ENCODE peak calls at places on chromosomes 6 and 20, in five cellular contexts. D is heart left ventricle, P is Peyer's patch, H is uterus, T is ovary. B is an unnamed sample.

GRCh38 chr20:1897965-1898464 is 2.8 kb downstream of the SIRPA start:
- DNase-seq in D (peak), H (no peak), P (peak), T (no peak), B (no peak)

GRCh38 chr6:169141706-169142705 is 111.6 kb downstream of the THBS2 start:
- DNase-seq in P (peak), D (peak), T (no peak), H (peak), B (peak)

GRCh38 chr20:61732511-61733210 is 333.0 kb downstream of the TAF4 start:
- DNase-seq in H (no peak), D (peak), T (no peak), P (no peak), B (no peak)

GRCh38 chr6:56579155-56579851 is 63.4 kb downstream of the DST start:
- DNase-seq in D (no peak), H (no peak), T (no peak), P (no peak), B (no peak)

GRCh38 chr20:62111148-62111547 is 11.1 kb upstream of the LSM14B start:
- DNase-seq in H (no peak), D (no peak), P (no peak), T (no peak), B (no peak)

GRCh38 chr20:2528671-2529070 is 7.7 kb upstream of the TMC2 start:
- DNase-seq in D (no peak), P (no peak), T (no peak), H (no peak), B (no peak)

GRCh38 chr6:38975621-38976049 is 72.9 kb upstream of the GLP1R start:
- DNase-seq in T (no peak), D (no peak), P (no peak), H (no peak), B (no peak)

GRCh38 chr6:112360498-112360897 is 13.4 kb downstream of the RFPL4B start:
- DNase-seq in T (no peak), D (no peak), P (no peak), H (no peak), B (peak)

GRCh38 chr6:45047573-45047972 is 280.6 kb upstream of the RUNX2 start:
- DNase-seq in P (no peak), T (no peak), D (no peak), H (no peak), B (no peak)

GRCh38 chr20:58032599-58032998 is 195.9 kb downstream of the ANKRD60 start:
- DNase-seq in D (no peak), H (no peak), P (no peak), T (no peak), B (no peak)

GRCh38 chr6:6736753-6737654 is 148.5 kb downstream of the LY86 start:
- DNase-seq in T (peak), D (peak), H (peak), P (no peak), B (no peak)

GRCh38 chr6:79964607-79965081 is 17.3 kb upstream of the ELOVL4 start:
- DNase-seq in D (no peak), P (no peak), T (no peak), H (no peak), B (no peak)

GRCh38 chr6:54698974-54699373 is 147.6 kb upstream of the FAM83B start:
- DNase-seq in T (no peak), D (no peak), H (no peak), P (no peak), B (no peak)

GRCh38 chr6:43144879-43145278 is 26.2 kb upstream of the SRF start:
- DNase-seq in H (no peak), P (no peak), D (no peak), T (no peak), B (no peak)

GRCh38 chr6:107408714-107409113 is 50.6 kb downstream of the PDSS2 start:
- DNase-seq in P (no peak), D (no peak), T (no peak), H (no peak), B (no peak)

GRCh38 chr6:170505306-170505705 is 47.8 kb downstream of the PSMB1 start:
- DNase-seq in H (no peak), P (no peak), T (no peak), D (no peak), B (no peak)

GRCh38 chr20:62231292-62231691 is 7.0 kb upstream of the OSBPL2 start:
- DNase-seq in P (no peak), T (no peak), H (no peak), D (no peak), B (no peak)

GRCh38 chr20:21396921-21397340 is 395 bp downstream of the NKX2-4 start:
- DNase-seq in H (no peak), T (no peak), P (no peak), D (no peak), B (no peak)

GRCh38 chr6:85674604-85675003 is 31.9 kb upstream of the SYNCRIP start:
- DNase-seq in T (no peak), P (no peak), H (no peak), D (no peak), B (no peak)

GRCh38 chr6:75502884-75503283 is 9.3 kb upstream of the FILIP1 start:
- DNase-seq in T (no peak), P (no peak), H (no peak), D (no peak), B (no peak)

GRCh38 chr6:44117397-44118128 is 9.7 kb downstream of the MRPL14 start:
- DNase-seq in D (no peak), H (no peak), T (no peak), P (no peak), B (no peak)

GRCh38 chr20:58811334-58811733 is 39.4 kb downstream of the GNAS-AS1 start:
- DNase-seq in H (no peak), T (no peak), D (peak), P (no peak), B (no peak)

GRCh38 chr6:158008894-158009891 is 27.5 kb downstream of the SYNJ2 start:
- DNase-seq in T (peak), H (peak), D (no peak), P (peak), B (no peak)

GRCh38 chr6:105591053-105591452 is 188.2 kb upstream of the PREP start:
- DNase-seq in D (no peak), P (no peak), H (no peak), T (no peak), B (no peak)

GRCh38 chr20:24668384-24668702 is 198.9 kb downstream of the SYNDIG1 start:
- DNase-seq in P (no peak), D (no peak), H (no peak), T (no peak), B (no peak)

DNA sequence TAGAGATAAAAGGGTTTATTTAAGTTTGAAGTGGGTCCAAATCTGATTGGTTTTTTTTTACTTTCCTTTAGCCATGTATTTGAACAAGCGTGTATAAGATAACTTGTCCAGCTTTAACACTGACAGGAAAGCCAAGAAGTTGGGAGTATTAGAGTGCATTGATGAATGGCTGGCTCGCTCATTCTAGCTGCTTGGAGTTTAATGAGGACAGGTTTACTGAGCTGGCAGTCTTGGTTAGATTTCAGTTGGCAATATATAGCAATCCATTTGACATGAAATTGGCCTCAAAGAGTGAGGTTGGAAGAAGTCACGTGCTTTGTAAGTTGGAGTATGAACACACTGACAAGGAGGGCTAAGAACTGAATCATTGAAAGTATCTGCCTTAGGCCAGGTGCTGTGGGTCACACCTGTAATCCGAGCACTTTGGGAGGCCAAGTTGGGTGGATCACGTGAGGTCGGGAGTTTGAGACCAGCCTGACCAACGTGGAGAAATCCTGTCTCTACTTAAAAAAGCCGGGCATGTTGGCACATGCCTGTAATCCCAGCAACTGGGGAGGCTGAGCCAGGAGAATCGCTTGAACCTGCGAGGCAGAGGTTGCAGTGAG is 13.7 kb downstream of the SRSF3 start:
- DNase-seq in T (no peak), H (no peak), D (no peak), P (no peak), B (no peak)
- TF ChIP-seq POLR2A in T (no peak), H (no peak), D (no peak), P (no peak), B (no peak)

DNA sequence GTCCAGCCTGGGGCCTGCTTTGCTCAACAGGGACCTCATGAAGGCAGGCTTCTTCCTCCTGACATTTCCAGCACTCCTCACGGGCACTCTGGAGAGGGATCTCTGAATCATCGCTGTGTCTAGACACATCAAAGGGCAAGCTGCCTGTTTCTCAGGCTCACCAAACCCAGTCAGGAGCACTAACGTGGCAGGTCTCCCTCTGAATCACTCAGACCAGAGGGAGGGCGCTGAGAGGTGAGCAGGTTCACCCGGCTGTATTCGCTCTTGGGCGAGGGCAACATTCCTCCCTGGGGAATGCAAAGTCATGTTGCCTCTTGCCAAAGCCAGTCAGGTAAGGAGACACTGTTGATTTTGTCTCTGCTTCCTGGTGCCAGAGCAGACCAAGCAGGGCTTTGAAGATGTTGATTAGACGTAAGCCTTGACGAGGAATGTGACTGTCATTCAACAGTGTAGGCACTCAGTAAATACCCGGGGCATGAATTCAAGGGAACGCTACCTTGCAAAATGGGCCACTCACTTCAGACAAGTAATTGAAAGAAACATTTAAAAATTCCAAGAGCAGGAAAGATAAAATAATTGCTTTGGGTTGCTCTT is 50.1 kb downstream of the CYP24A1 start:
- DNase-seq in H (peak), T (no peak), P (no peak), D (no peak), B (no peak)
- TF ChIP-seq POLR2A in H (no peak), T (no peak), P (no peak), D (no peak), B (no peak)

GRCh38 chr6:131572686-131573415 is at the start of gene ARG1:
- DNase-seq in P (no peak), T (no peak), H (no peak), D (no peak), B (no peak)

GRCh38 chr6:131581523-131581922 is 8.5 kb downstream of the ARG1 start:
- DNase-seq in T (no peak), P (no peak), H (no peak), D (no peak), B (no peak)

GRCh38 chr6:131574133-131574532 is 1.1 kb downstream of the ARG1 start:
- DNase-seq in D (no peak), H (no peak), T (no peak), P (no peak), B (no peak)

GRCh38 chr6:131574686-131575085 is 1.7 kb downstream of the ARG1 start:
- DNase-seq in T (no peak), H (no peak), D (no peak), P (no peak), B (no peak)

GRCh38 chr6:131575834-131576478 is 2.9 kb downstream of the ARG1 start:
- DNase-seq in H (no peak), T (no peak), D (no peak), P (no peak), B (no peak)
- TF ChIP-seq POLR2A in H (no peak), T (no peak), D (no peak), P (no peak), B (no peak)

DNA sequence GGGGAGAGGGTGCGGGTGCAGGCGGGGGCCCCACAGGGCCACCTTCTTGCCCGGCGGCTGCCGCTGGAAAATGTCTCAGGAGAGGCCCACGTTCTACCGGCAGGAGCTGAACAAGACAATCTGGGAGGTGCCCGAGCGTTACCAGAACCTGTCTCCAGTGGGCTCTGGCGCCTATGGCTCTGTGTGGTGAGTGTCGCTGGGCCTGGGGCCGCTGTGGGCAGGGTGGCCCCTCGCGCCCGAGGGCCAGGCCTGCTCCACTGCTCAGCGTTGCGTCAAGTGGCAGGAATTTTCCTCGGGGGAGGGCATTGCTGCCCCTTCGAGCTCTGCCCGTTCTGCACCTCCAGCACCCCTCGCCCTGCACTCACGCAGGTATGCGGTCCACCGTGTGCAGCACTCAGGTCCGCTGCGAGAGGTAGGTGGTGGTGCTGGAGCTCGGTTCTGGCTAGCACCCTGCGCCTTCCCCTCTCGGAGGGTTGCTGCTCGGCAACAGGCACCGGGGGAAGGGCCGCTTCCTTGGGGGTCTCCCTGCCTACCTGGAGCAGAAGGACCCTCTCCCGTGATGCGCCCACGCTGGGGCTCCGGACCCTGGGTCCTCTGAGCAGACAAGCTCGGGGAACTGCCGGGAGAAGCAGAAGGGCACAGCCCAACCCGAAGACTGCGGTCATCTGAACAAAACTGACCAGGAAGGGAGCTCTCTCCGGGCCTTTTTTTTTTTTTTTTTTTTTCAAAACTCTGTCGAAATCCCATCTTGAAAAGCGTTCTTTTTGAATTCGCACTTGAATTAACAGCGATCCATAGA is 679 bp downstream of the MAPK14 start:
- DNase-seq in T (peak), P (peak), H (peak), D (peak), B (no peak)
- TF ChIP-seq POLR2A in T (no peak), P (no peak), H (no peak), D (no peak), B (no peak)

GRCh38 chr6:122789078-122789861 is at the start of gene SMPDL3A:
- DNase-seq in P (peak), T (peak), H (peak), D (peak), B (no peak)
- TF ChIP-seq POLR2A in P (peak), T (peak), H (peak), D (peak), B (peak)

DNA sequence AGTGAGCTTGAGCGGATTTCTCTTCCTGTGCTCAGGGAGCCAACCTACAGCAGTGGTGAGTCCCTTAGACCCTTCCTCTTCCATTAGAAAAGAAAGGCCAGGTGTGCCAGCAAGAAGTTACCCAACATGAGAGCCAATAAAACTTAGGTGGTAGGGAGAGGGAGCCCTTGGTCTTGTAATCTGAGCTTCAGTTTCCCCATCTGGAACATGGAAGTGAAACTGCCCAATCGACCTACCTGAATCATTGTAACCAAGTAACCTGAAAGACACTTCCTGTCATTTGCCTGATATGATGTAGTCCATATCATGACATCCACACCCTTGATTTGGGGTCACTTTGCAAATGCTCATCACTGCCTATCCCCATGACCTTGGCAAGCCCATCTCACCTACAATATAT is 66.4 kb downstream of the MDGA1 start:
- DNase-seq in H (no peak), D (no peak), T (no peak), P (peak), B (no peak)
- TF ChIP-seq POLR2A in H (no peak), D (no peak), T (no peak), P (no peak), B (no peak)

GRCh38 chr6:15026832-15027231 is 219.0 kb upstream of the JARID2 start:
- DNase-seq in H (no peak), D (no peak), P (no peak), T (no peak), B (no peak)
- TF ChIP-seq POLR2A in H (no peak), D (no peak), P (no peak), T (no peak), B (no peak)

DNA sequence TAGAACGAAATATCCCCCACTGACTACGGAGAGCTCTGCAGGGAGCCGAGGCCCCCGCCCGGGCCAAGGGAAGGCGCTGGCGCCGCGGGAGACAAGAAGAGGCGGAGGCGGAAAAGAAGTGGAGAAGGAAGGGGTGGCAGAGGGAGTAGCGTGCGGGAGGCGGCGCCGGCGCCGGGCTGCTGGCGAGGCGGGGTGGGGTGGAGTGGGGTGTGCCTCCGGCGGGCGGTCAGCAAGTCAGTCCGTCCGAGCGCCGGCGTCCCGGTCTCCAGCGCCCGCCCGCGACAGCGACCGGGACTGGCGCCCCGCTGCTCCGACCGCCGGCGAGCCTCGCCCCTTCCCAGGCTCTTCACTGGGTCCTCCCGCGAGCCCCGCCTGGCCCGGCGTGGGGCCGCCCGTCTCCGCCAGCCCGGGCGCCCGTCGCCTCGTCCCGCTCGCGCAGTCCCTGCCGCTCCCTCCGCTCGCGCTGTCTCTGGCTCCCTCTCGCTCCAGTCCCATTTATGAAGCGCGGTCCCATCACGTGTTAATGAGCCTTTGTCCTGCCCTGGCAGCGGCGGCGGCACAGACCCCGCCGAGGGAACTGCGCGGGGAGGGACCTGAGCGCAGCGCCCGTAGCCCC is at the start of gene CNR1:
- DNase-seq in D (peak), H (peak), T (no peak), P (peak), B (no peak)
- TF ChIP-seq POLR2A in D (no peak), H (peak), T (no peak), P (no peak), B (no peak)

B was measured in esophagus muscularis mucosa.